ENCODE peak calls at places on chromosomes 7 and 10, in six cellular contexts. W, G, Z, E, O and X are unnamed samples. For H3K4me1 and H3K27me3, the result is how much of the 10 kb centered on the place peaks cover.

GRCh38 chr7:80721880-80722595 is 83.6 kb downstream of the CD36 start:
- DNase-seq in W (no peak), G (peak), Z (no peak), E (no peak), O (peak), X (no peak)

GRCh38 chr10:87552248-87552914 is 47.7 kb downstream of the MINPP1 start:
- DNase-seq in W (no peak), G (no peak), Z (no peak), E (no peak), O (no peak), X (no peak)

GRCh38 chr7:116766881-116767280 is 94.9 kb downstream of the MET start:
- DNase-seq in W (no peak), G (no peak), Z (no peak), E (no peak), O (no peak), X (no peak)

GRCh38 chr7:114502454-114503254 is 88.0 kb downstream of the FOXP2 start:
- DNase-seq in W (no peak), G (no peak), Z (no peak), E (no peak), O (peak), X (no peak)

GRCh38 chr10:68223535-68224165 is 8.3 kb downstream of the ATOH7 start:
- DNase-seq in W (no peak), G (no peak), Z (no peak), E (no peak), O (no peak), X (no peak)

GRCh38 chr7:139232893-139233292 is 1.9 kb downstream of the UBN2 start:
- DNase-seq in W (no peak), G (no peak), Z (no peak), E (no peak), O (peak), X (no peak)

GRCh38 chr10:89744021-89744420 is 42.6 kb downstream of the KIF20B start:
- DNase-seq in W (no peak), G (no peak), Z (no peak), E (no peak), O (peak), X (no peak)

GRCh38 chr10:21263266-21263803 is 262.1 kb downstream of the SKIDA1 start:
- DNase-seq in W (no peak), G (no peak), Z (no peak), E (no peak), O (no peak), X (no peak)

GRCh38 chr7:10128748-10129147 is 844.9 kb upstream of the PHF14 start:
- DNase-seq in W (no peak), G (no peak), Z (no peak), E (no peak), O (peak), X (no peak)

GRCh38 chr7:116218051-116218645 is 7.8 kb downstream of the TES start:
- DNase-seq in W (no peak), G (peak), Z (no peak), E (no peak), O (peak), X (no peak)

GRCh38 chr10:117074621-117075020 is 63.4 kb downstream of the VAX1 start:
- DNase-seq in W (no peak), G (no peak), Z (peak), E (no peak), O (no peak), X (no peak)

GRCh38 chr7:129800901-129801300 is 151.9 kb downstream of the UBE2H start:
- DNase-seq in W (no peak), G (no peak), Z (no peak), E (no peak), O (no peak), X (no peak)

GRCh38 chr7:98514211-98515150 is 102.6 kb upstream of the NPTX2 start:
- DNase-seq in W (no peak), G (no peak), Z (no peak), E (no peak), O (no peak), X (no peak)

GRCh38 chr7:47735431-47736345 is 153.8 kb upstream of the TNS3 start:
- DNase-seq in W (no peak), G (no peak), Z (no peak), E (no peak), O (no peak), X (no peak)

GRCh38 chr10:60203993-60204618 is 185.6 kb downstream of the ANK3 start:
- DNase-seq in W (no peak), G (peak), Z (no peak), E (no peak), O (peak), X (no peak)

DNA sequence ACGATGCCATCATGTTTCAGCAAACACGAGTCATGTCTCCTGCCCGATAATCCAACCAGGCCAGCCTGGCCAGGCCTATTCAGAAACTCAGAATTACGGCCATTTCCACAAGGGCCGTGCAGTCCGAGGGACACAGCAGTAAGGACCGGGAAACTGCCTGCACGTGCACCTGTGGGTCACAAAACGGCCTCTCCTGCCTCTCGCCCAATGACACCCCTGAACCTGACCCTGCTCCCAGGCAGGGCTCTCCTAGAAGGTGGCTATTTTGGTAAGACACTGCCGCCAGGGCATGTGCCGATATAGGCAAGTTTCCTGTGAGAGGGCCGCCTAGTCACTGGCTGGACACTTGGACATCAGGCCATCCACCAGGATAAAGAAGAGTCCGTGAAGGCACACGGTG is 196.7 kb downstream of the TCERG1L start:
- DNase-seq in W (no peak), G (no peak), Z (no peak), E (no peak), O (no peak), X (no peak)
- H3K4me1 ChIP-seq in W (under half), G (under half), Z (under half), E (under half), O (under half), X (under half)

GRCh38 chr10:71517310-71518159 is 120.8 kb downstream of the CDH23 start:
- DNase-seq in W (peak), G (no peak), Z (no peak), E (no peak), O (no peak), X (no peak)

GRCh38 chr10:71513896-71514295 is 117.2 kb downstream of the CDH23 start:
- DNase-seq in W (no peak), G (no peak), Z (no peak), E (no peak), O (no peak), X (no peak)

GRCh38 chr10:71516890-71517289 is 120.2 kb downstream of the CDH23 start:
- DNase-seq in W (no peak), G (no peak), Z (no peak), E (no peak), O (no peak), X (no peak)

GRCh38 chr10:71513454-71513853 is 116.7 kb downstream of the CDH23 start:
- DNase-seq in W (no peak), G (no peak), Z (no peak), E (no peak), O (no peak), X (no peak)

DNA sequence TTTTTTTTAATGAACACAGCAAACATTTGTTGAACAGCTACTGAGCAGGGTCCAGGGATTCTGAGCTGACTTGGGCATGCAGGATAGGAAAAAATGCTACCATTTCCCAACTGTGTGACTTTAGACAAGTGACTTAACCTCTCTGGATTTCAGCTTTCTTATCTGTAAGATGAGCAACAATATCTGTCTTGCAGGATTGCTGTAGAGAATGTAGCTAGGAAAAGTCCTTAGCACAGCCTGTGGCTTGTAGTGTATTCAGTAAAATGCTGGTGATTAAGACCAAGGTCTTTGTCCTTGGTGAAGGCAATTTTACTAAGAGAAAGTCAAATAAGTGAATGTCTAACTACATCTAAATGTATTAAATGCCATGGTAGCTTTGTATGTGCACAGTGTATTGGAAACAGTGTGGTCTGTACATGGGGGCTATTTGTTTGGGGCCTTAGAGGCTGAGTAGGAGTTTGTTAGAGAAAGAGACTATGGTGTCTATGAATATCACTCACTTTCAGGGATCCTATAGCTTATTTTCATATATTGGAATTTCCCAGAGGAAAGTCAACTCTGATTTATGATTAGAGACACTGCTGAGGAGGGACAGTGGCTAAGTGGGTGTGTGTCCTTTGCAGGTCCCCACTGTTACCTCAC is 118.9 kb downstream of the CDH23 start:
- DNase-seq in W (no peak), G (no peak), Z (no peak), E (no peak), O (no peak), X (no peak)
- H3K27ac ChIP-seq in W (no peak), G (no peak), Z (no peak), E (no peak), O (no peak), X (no peak)

GRCh38 chr10:110153396-110153795 is 54.0 kb upstream of the MXI1 start:
- DNase-seq in W (no peak), G (no peak), Z (no peak), E (no peak), O (no peak), X (no peak)

GRCh38 chr10:110149259-110149658 is 58.1 kb upstream of the MXI1 start:
- DNase-seq in W (no peak), G (no peak), Z (no peak), E (no peak), O (no peak), X (no peak)

GRCh38 chr10:110151467-110151866 is 55.9 kb upstream of the MXI1 start:
- DNase-seq in W (no peak), G (no peak), Z (peak), E (no peak), O (no peak), X (no peak)

GRCh38 chr10:110150981-110151380 is 56.4 kb upstream of the MXI1 start:
- DNase-seq in W (no peak), G (no peak), Z (no peak), E (no peak), O (no peak), X (no peak)

GRCh38 chr10:110151871-110152270 is 55.5 kb upstream of the MXI1 start:
- DNase-seq in W (no peak), G (no peak), Z (no peak), E (no peak), O (no peak), X (no peak)
- H3K27me3 ChIP-seq in W (under half), G (under half), Z (under half), E (under half), O (under half), X (under half)

GRCh38 chr7:17463511-17464085 is 165.1 kb downstream of the AHR start:
- DNase-seq in W (no peak), G (peak), Z (no peak), E (no peak), O (no peak), X (no peak)
- H3K4me1 ChIP-seq in W (under half), G (under half), Z (under half), E (under half), O (under half), X (under half)

DNA sequence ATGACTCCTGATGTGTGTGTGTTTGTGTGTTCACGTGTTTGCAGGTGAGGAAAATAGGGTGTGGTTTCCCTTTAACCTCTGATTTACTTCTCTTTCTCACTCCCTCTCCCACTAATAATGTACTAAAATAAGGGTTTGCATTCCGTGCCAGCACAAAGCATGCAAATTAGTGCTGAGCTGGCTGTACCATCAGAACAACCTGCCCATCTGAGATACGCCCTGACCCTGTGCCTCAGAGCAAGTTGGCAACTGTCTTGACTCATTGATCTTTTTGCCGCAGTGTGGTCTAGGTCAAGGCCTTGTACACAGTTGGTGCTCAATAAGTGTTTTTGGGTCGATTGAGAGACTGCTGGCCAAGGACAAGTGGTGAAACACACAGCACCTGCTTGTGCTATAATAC is 64.5 kb upstream of the DOCK1 start:
- DNase-seq in W (no peak), G (no peak), Z (no peak), E (no peak), O (no peak), X (no peak)
- H3K27ac ChIP-seq in W (no peak), G (no peak), Z (no peak), E (no peak), O (no peak), X (no peak)

GRCh38 chr10:129964611-129965417 is 740 bp upstream of the EBF3 start:
- DNase-seq in W (peak), G (no peak), Z (no peak), E (no peak), O (no peak), X (peak)
- H3K27me3 ChIP-seq in W (under half), G (under half), Z (half or more), E (half or more), O (half or more), X (under half)

DNA sequence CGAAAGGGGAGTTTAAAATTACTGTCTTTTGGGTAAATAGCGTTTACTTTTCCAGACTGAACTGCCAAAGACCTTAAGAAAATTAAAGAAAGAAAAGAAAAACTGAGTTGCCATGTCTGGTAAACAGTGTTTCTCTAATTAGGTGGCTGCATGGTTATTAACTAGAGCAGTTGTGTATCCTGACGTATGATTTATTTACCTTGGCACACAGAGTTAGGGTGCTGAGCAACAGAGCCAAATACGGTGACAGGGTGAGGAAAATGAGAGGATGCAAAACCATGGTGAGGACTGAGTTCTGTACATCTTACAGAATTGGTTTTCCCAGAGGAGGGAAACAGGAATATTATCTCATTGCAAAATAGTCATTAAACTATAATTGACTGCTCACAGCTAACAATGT is 546.4 kb upstream of the FZD8 start:
- DNase-seq in W (no peak), G (no peak), Z (no peak), E (no peak), O (no peak), X (no peak)
- H3K4me1 ChIP-seq in W (under half), G (under half), Z (under half), E (under half), O (under half), X (under half)

DNA sequence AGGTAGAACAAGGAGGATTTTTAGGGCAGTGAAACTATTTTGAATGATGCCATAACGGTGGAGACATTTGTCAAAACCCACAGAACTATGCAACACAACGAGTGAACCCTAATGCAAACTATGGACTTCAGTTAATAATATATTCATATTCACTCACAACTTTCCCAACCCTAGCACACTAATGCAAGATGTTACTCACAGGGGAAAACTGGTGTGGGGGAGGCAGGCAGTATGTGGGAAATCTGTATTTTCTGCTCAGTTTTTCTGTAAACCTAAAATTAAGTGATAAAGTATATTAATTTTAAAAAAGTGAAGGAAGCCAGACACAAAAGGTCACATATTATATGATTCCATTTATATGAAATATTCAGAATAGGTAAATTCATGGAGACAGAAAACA is 17.3 kb downstream of the GNA12 start:
- DNase-seq in W (no peak), G (no peak), Z (no peak), E (no peak), O (no peak), X (no peak)
- H3K27ac ChIP-seq in W (no peak), G (no peak), Z (no peak), E (no peak), O (no peak), X (no peak)

DNA sequence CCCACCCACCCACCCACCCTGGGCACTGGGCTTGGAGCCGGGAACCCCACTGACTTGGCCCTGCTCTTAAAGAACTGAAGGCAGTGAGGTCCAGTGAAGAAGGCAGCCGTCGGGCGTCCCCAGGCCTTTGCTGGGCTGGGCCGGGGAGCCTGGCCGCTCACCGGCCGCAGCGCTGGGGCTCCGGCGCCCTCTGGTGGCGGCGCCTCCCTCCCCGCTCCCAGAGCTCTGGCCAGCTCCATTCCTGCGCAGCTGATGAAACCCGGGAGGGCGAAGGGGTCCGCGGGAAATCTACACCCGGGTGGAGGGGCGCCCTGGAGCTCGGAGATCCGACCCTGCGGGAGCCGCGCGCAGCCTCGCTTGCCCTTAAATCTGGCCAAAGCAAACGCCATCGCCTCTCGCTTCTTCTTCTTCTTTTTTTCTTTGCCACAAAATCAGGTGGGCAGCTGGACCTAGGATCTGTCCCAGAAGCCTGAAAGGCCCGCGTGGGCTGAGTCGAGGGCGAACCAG is 1.7 kb upstream of the CXCL12 start:
- DNase-seq in W (peak), G (peak), Z (no peak), E (peak), O (peak), X (peak)
- H3K27me3 ChIP-seq in W (under half), G (under half), Z (under half), E (under half), O (under half), X (under half)